ENCODE peak calls at places on chromosomes 12 and 14, in six cellular contexts. H is AG10803, S is thoracic aorta, A is dorsolateral prefrontal cortex, Y is upper lobe of left lung, P is pancreas. E is an unnamed sample.

GRCh38 chr12:129049917-129050316 is 196.6 kb downstream of the GLT1D1 start:
- DNase-seq in H (no peak), S (no peak), A (no peak), Y (no peak), P (no peak), E (no peak)

GRCh38 chr12:96237465-96238077 is 43.4 kb downstream of the ELK3 start:
- DNase-seq in H (peak; percentile 98), S (peak; percentile 39), A (no peak), Y (peak; percentile 66), P (no peak), E (no peak)

GRCh38 chr12:114628199-114628598 is 55.8 kb downstream of the TBX3 start:
- DNase-seq in H (no peak), S (no peak), A (no peak), Y (no peak), P (no peak), E (no peak)

GRCh38 chr14:90453401-90453951 is 56.6 kb downstream of the CALM1 start:
- DNase-seq in H (no peak), S (no peak), A (peak; percentile 63), Y (no peak), P (no peak), E (no peak)

GRCh38 chr14:32565256-32565655 is 236.2 kb downstream of the AKAP6 start:
- DNase-seq in H (no peak), S (no peak), A (no peak), Y (no peak), P (no peak), E (no peak)

GRCh38 chr12:1189163-1189562 is 198.1 kb downstream of the ERC1 start:
- DNase-seq in H (no peak), S (no peak), A (no peak), Y (no peak), P (no peak), E (no peak)

GRCh38 chr14:36057452-36058142 is 118.9 kb downstream of the PTCSC3 start:
- DNase-seq in H (no peak), S (no peak), A (no peak), Y (no peak), P (no peak), E (no peak)

GRCh38 chr12:55830601-55831406 is 1.4 kb upstream of the DNAJC14 start:
- DNase-seq in H (peak; percentile 68), S (no peak), A (peak; percentile 81), Y (peak; percentile 65), P (peak; percentile 64), E (no peak)

GRCh38 chr12:132053338-132054330 is 90.5 kb downstream of the DDX51 start:
- DNase-seq in H (no peak), S (no peak), A (no peak), Y (no peak), P (no peak), E (no peak)

GRCh38 chr12:71439613-71440392 is at the start of gene LGR5:
- DNase-seq in H (peak; percentile 16), S (no peak), A (peak; percentile 95), Y (no peak), P (peak; percentile 67), E (peak; percentile 70)

GRCh38 chr12:94735985-94736384 is 85.6 kb upstream of the TMCC3 start:
- DNase-seq in H (no peak), S (no peak), A (no peak), Y (no peak), P (no peak), E (no peak)

GRCh38 chr14:66140963-66141362 is 345.2 kb upstream of the CCDC196 start:
- DNase-seq in H (no peak), S (no peak), A (no peak), Y (no peak), P (no peak), E (no peak)

GRCh38 chr14:63438065-63438757 is 105.0 kb downstream of the PPP2R5E start:
- DNase-seq in H (peak; percentile 97), S (peak; percentile 9), A (no peak), Y (peak; percentile 70), P (peak; percentile 68), E (peak; percentile 86)

GRCh38 chr14:37594916-37595808 is at the start of the genes FOXA1 and TTC6:
- DNase-seq in H (peak; percentile 22), S (no peak), A (no peak), Y (peak; percentile 74), P (peak; percentile 82), E (no peak)

GRCh38 chr14:101466456-101467180 is 94.7 kb upstream of the DIO3 start:
- DNase-seq in H (no peak), S (no peak), A (no peak), Y (no peak), P (no peak), E (peak; percentile 40)

GRCh38 chr12:16350682-16351081 is 3.2 kb downstream of the MGST1 start:
- DNase-seq in H (peak; percentile 96), S (no peak), A (no peak), Y (peak; percentile 83), P (no peak), E (no peak)

GRCh38 chr12:88574278-88574677 is 6.0 kb downstream of the KITLG start:
- DNase-seq in H (no peak), S (no peak), A (no peak), Y (no peak), P (no peak), E (no peak)

GRCh38 chr12:15535287-15535895 is 213.1 kb downstream of the PTPRO start:
- DNase-seq in H (no peak), S (no peak), A (no peak), Y (no peak), P (no peak), E (no peak)

GRCh38 chr14:93733646-93734045 is 54.6 kb downstream of the PRIMA1 start:
- DNase-seq in H (no peak), S (no peak), A (peak; percentile 73), Y (no peak), P (no peak), E (no peak)

GRCh38 chr12:11023387-11023786 is 967 bp upstream of the TAS2R19 start:
- DNase-seq in H (no peak), S (no peak), A (no peak), Y (no peak), P (no peak), E (no peak)

GRCh38 chr12:11022520-11022919 is at the start of gene TAS2R19:
- DNase-seq in H (no peak), S (no peak), A (no peak), Y (no peak), P (no peak), E (no peak)

GRCh38 chr12:11031307-11031706 is at the start of gene TAS2R31:
- DNase-seq in H (no peak), S (no peak), A (no peak), Y (no peak), P (no peak), E (no peak)

GRCh38 chr12:11026118-11026517 is 3.7 kb upstream of the TAS2R19 start:
- DNase-seq in H (no peak), S (no peak), A (no peak), Y (no peak), P (no peak), E (no peak)
- TF ChIP-seq CTCF in H (no peak), S (no peak), A (no peak), Y (no peak), P (no peak), E (no peak)

GRCh38 chr12:121794532-121795028 is 1.1 kb upstream of the RHOF start:
- DNase-seq in H (no peak), S (no peak), A (no peak), Y (no peak), P (peak; percentile 70), E (no peak)
- H3K4me3 ChIP-seq in H (peak overlapping the region; percentile 31), S (peak overlapping the region; percentile 77), A (peak overlapping the region; percentile 16), Y (peak overlapping the region; percentile 57), P (no peak overlapping the region), E (peak overlapping the region; percentile 19)

GRCh38 chr14:77139022-77139421 is 2.6 kb downstream of the ZDHHC22 start:
- DNase-seq in H (no peak), S (no peak), A (no peak), Y (no peak), P (peak; percentile 19), E (no peak)

GRCh38 chr14:77140937-77141591 is 527 bp downstream of the ZDHHC22 start:
- DNase-seq in H (no peak), S (no peak), A (no peak), Y (no peak), P (peak; percentile 72), E (no peak)

GRCh38 chr14:77140343-77140936 is 1.2 kb downstream of the ZDHHC22 start:
- DNase-seq in H (no peak), S (no peak), A (no peak), Y (no peak), P (no peak), E (no peak)

GRCh38 chr14:77141592-77142288 is at the start of gene ZDHHC22:
- DNase-seq in H (no peak), S (no peak), A (no peak), Y (no peak), P (no peak), E (no peak)

GRCh38 chr14:77139540-77140342 is 1.9 kb downstream of the ZDHHC22 start:
- DNase-seq in H (no peak), S (no peak), A (no peak), Y (no peak), P (peak; percentile 78), E (no peak)
- TF ChIP-seq CTCF in H (peak; percentile 21), S (peak; percentile 24), A (peak; percentile 62), Y (peak; percentile 27), P (peak; percentile 25), E (peak; percentile 27)

GRCh38 chr14:70808023-70808401 is 1.3 kb downstream of the MAP3K9 start:
- DNase-seq in H (no peak), S (no peak), A (no peak), Y (peak; percentile 73), P (no peak), E (no peak)
- H3K4me3 ChIP-seq in H (no peak overlapping the region), S (peak overlapping the region; percentile 82), A (peak overlapping the region; percentile 73), Y (peak overlapping the region; percentile 90), P (peak overlapping the region; percentile 90), E (peak overlapping the region; percentile 92)

GRCh38 chr12:105278043-105278697 is 42.2 kb upstream of the APPL2 start:
- DNase-seq in H (peak; percentile 54), S (no peak), A (no peak), Y (no peak), P (no peak), E (no peak)
- TF ChIP-seq CTCF in H (peak; percentile 49), S (peak; percentile 61), A (no peak), Y (no peak), P (no peak), E (peak; percentile 33)